ENCODE peak calls at places on chromosomes 12 and 14, in nine cellular contexts. A, J, U, X, Y, P, E, I and H are unnamed samples.

GRCh38 chr14:71355324-71356201 is 448.3 kb downstream of the PCNX1 start:
- DNase-seq in A (no peak), J (peak; percentile 26), U (peak; percentile 83), X (no peak), Y (peak; percentile 44), P (peak; percentile 53), E (peak; percentile 33), I (no peak), H (no peak)

GRCh38 chr12:53328043-53328435 is 6.6 kb upstream of the AAAS start:
- DNase-seq in A (no peak), J (peak; percentile 78), U (no peak), X (no peak), Y (no peak), P (no peak), E (no peak), I (peak; percentile 63), H (no peak)

GRCh38 chr12:6268484-6269157 is 41.9 kb upstream of the PLEKHG6 start:
- DNase-seq in A (no peak), J (peak; percentile 20), U (peak; percentile 61), X (no peak), Y (peak; percentile 65), P (no peak), E (no peak), I (no peak), H (no peak)

GRCh38 chr14:58280954-58281787 is 17.2 kb upstream of the ARID4A start:
- DNase-seq in A (no peak), J (no peak), U (no peak), X (no peak), Y (no peak), P (no peak), E (peak; percentile 33), I (no peak), H (no peak)

GRCh38 chr12:51262758-51263177 is 7.4 kb downstream of the SMAGP start:
- DNase-seq in A (no peak), J (peak; percentile 84), U (no peak), X (peak; percentile 84), Y (no peak), P (peak; percentile 78), E (no peak), I (peak; percentile 77), H (peak; percentile 65)

GRCh38 chr12:97757431-97758091 is 295.0 kb downstream of the RMST start:
- DNase-seq in A (no peak), J (no peak), U (no peak), X (no peak), Y (no peak), P (no peak), E (no peak), I (no peak), H (no peak)

GRCh38 chr12:53067074-53067992 is 11.9 kb downstream of the SPRYD3 start:
- DNase-seq in A (no peak), J (no peak), U (peak; percentile 51), X (no peak), Y (no peak), P (peak; percentile 16), E (no peak), I (no peak), H (peak; percentile 26)

GRCh38 chr12:130953783-130954543 is at the start of gene ADGRD1:
- DNase-seq in A (no peak), J (peak; percentile 38), U (peak; percentile 93), X (no peak), Y (no peak), P (peak; percentile 49), E (no peak), I (no peak), H (no peak)

GRCh38 chr14:68562911-68563255 is 230.0 kb downstream of the ZFP36L1 start:
- DNase-seq in A (no peak), J (no peak), U (no peak), X (no peak), Y (no peak), P (peak; percentile 25), E (no peak), I (no peak), H (peak; percentile 57)

GRCh38 chr12:94185801-94186200 is 37.4 kb downstream of the PLXNC1 start:
- DNase-seq in A (no peak), J (no peak), U (no peak), X (no peak), Y (no peak), P (no peak), E (no peak), I (no peak), H (no peak)

GRCh38 chr12:109377139-109377685 is 29.5 kb downstream of the MYO1H start:
- DNase-seq in A (no peak), J (peak; percentile 79), U (no peak), X (no peak), Y (no peak), P (no peak), E (no peak), I (no peak), H (no peak)

GRCh38 chr14:68786491-68787234 is 6.2 kb downstream of the ZFP36L1 start:
- DNase-seq in A (no peak), J (peak; percentile 62), U (peak; percentile 81), X (no peak), Y (peak; percentile 63), P (peak; percentile 26), E (no peak), I (peak; percentile 60), H (peak; percentile 62)

GRCh38 chr14:97276573-97276972 is 479.4 kb downstream of the VRK1 start:
- DNase-seq in A (no peak), J (no peak), U (no peak), X (no peak), Y (no peak), P (no peak), E (no peak), I (no peak), H (no peak)

GRCh38 chr12:129617849-129618248 is 286.0 kb downstream of the TMEM132D start:
- DNase-seq in A (no peak), J (no peak), U (no peak), X (no peak), Y (no peak), P (no peak), E (no peak), I (no peak), H (no peak)

GRCh38 chr12:53719649-53720048 is 7.6 kb downstream of the CALCOCO1 start:
- DNase-seq in A (no peak), J (peak; percentile 69), U (peak; percentile 14), X (no peak), Y (no peak), P (no peak), E (no peak), I (no peak), H (no peak)

GRCh38 chr14:92382677-92383076 is 59.7 kb downstream of the SLC24A4 start:
- DNase-seq in A (no peak), J (peak; percentile 31), U (no peak), X (no peak), Y (no peak), P (no peak), E (no peak), I (no peak), H (no peak)

GRCh38 chr12:62764251-62764650 is 170.7 kb downstream of the PPM1H start:
- DNase-seq in A (no peak), J (no peak), U (no peak), X (no peak), Y (no peak), P (no peak), E (no peak), I (no peak), H (no peak)

GRCh38 chr12:111034148-111034910 is 114.0 kb upstream of the MYL2 start:
- DNase-seq in A (no peak), J (peak; percentile 72), U (no peak), X (no peak), Y (no peak), P (no peak), E (peak; percentile 80), I (peak; percentile 79), H (no peak)

GRCh38 chr12:90653051-90653450 is 301.9 kb downstream of the CCER1 start:
- DNase-seq in A (no peak), J (no peak), U (no peak), X (no peak), Y (no peak), P (no peak), E (no peak), I (no peak), H (no peak)

GRCh38 chr14:105577339-105577861 is 51.0 kb downstream of the TMEM121 start:
- DNase-seq in A (no peak), J (no peak), U (peak; percentile 38), X (no peak), Y (no peak), P (no peak), E (no peak), I (no peak), H (no peak)
- TF ChIP-seq POLR2AphosphoS5 in A (no peak), J (no peak), U (no peak), X (no peak), Y (no peak), P (no peak), E (no peak), I (no peak), H (no peak)

GRCh38 chr12:27551172-27551840 is 27.3 kb downstream of the PPFIBP1 start:
- DNase-seq in A (no peak), J (no peak), U (no peak), X (no peak), Y (no peak), P (no peak), E (no peak), I (no peak), H (no peak)
- H3K4me1 ChIP-seq in A (peaks cover 91% of the 10 kb centered on the region), J (peaks cover 20% of the 10 kb centered on the region), U (no peaks in the 10 kb centered on the region), X (peaks cover 89% of the 10 kb centered on the region), Y (peaks cover 8% of the 10 kb centered on the region), P (peaks cover 20% of the 10 kb centered on the region), E (peaks cover 61% of the 10 kb centered on the region), I (peaks cover 7% of the 10 kb centered on the region), H (peaks cover 81% of the 10 kb centered on the region)

GRCh38 chr12:121214855-121215745 is 5.2 kb downstream of the P2RX4 start:
- DNase-seq in A (no peak), J (no peak), U (no peak), X (peak; percentile 75), Y (no peak), P (peak; percentile 59), E (no peak), I (no peak), H (no peak)
- TF ChIP-seq POLR2AphosphoS5 in A (no peak), J (no peak), U (no peak), X (no peak), Y (no peak), P (peak; percentile 83), E (no peak), I (no peak), H (no peak)

GRCh38 chr12:32450363-32450762 is 51.0 kb downstream of the FGD4 start:
- DNase-seq in A (no peak), J (no peak), U (no peak), X (no peak), Y (no peak), P (no peak), E (no peak), I (no peak), H (no peak)

GRCh38 chr12:32448581-32448980 is 49.2 kb downstream of the FGD4 start:
- DNase-seq in A (no peak), J (no peak), U (no peak), X (no peak), Y (no peak), P (no peak), E (no peak), I (no peak), H (no peak)

GRCh38 chr12:32454075-32454474 is 54.7 kb downstream of the FGD4 start:
- DNase-seq in A (no peak), J (peak; percentile 90), U (no peak), X (peak; percentile 35), Y (no peak), P (no peak), E (no peak), I (no peak), H (no peak)

GRCh38 chr12:32451816-32452215 is 52.5 kb downstream of the FGD4 start:
- DNase-seq in A (no peak), J (no peak), U (no peak), X (no peak), Y (no peak), P (no peak), E (no peak), I (no peak), H (no peak)

GRCh38 chr12:32450768-32451167 is 51.4 kb downstream of the FGD4 start:
- DNase-seq in A (no peak), J (no peak), U (no peak), X (no peak), Y (no peak), P (no peak), E (no peak), I (no peak), H (no peak)
- H3K4me1 ChIP-seq in A (peaks cover 26% of the 10 kb centered on the region), J (peaks cover 59% of the 10 kb centered on the region), U (no peaks in the 10 kb centered on the region), X (peaks cover 21% of the 10 kb centered on the region), Y (no peaks in the 10 kb centered on the region), P (peaks cover 21% of the 10 kb centered on the region), E (peaks cover 10% of the 10 kb centered on the region), I (peaks cover 15% of the 10 kb centered on the region), H (peaks cover 24% of the 10 kb centered on the region)